ENCODE peak calls at places on chromosomes 6 and 20, in nine cellular contexts. E is PC-3, R is cardiac muscle cell, D is lower lobe of right lung, L is fibroblast of lung, O is A549, U is uterus, N is mucosa of descending colon, V is body of pancreas. J is an unnamed sample. For H3K4me1, the result is how much of the 10 kb centered on the place peaks cover.

GRCh38 chr6:25054469-25054868 is 118.7 kb upstream of the RIPOR2 start:
- DNase-seq in V (no peak), R (peak), N (no peak), D (no peak), L (peak), O (no peak), U (no peak), E (peak), J (no peak)

GRCh38 chr6:159086033-159086618 is 41.3 kb upstream of the TAGAP start:
- DNase-seq in R (no peak), D (no peak), U (no peak), E (no peak), O (no peak), N (no peak), V (no peak), L (no peak), J (no peak)

GRCh38 chr6:88381289-88381642 is 215.1 kb upstream of the CNR1 start:
- DNase-seq in U (no peak), V (no peak), E (no peak), L (no peak), R (no peak), D (no peak), O (no peak), N (no peak), J (no peak)

GRCh38 chr6:155126727-155127439 is 131.8 kb downstream of the TIAM2 start:
- DNase-seq in R (peak), N (no peak), U (no peak), V (no peak), E (peak), D (no peak), L (peak), O (peak), J (no peak)

GRCh38 chr20:47610247-47610944 is 108.7 kb downstream of the NCOA3 start:
- DNase-seq in V (no peak), E (peak), D (no peak), R (peak), L (peak), N (no peak), O (peak), U (peak), J (no peak)

GRCh38 chr6:52538252-52538905 is 38.5 kb downstream of the TRAM2 start:
- DNase-seq in V (no peak), D (no peak), E (no peak), R (no peak), O (no peak), N (no peak), L (no peak), U (no peak), J (no peak)

GRCh38 chr20:62573856-62574611 is 68.3 kb upstream of the SLCO4A1 start:
- DNase-seq in O (no peak), D (no peak), L (no peak), N (no peak), R (no peak), E (no peak), U (no peak), V (no peak), J (no peak)

GRCh38 chr6:169529931-169530761 is 171.7 kb downstream of the WDR27 start:
- DNase-seq in D (peak), R (peak), E (peak), U (peak), L (peak), O (peak), N (peak), V (peak), J (no peak)

GRCh38 chr6:25154034-25154596 is 125.1 kb upstream of the CARMIL1 start:
- DNase-seq in L (no peak), R (no peak), U (no peak), E (peak), V (no peak), N (no peak), D (no peak), O (no peak), J (no peak)

GRCh38 chr6:41200901-41201783 is at the start of gene TREML2:
- DNase-seq in U (no peak), N (peak), E (no peak), V (no peak), R (no peak), O (no peak), L (no peak), D (peak), J (no peak)

GRCh38 chr6:80502871-80503270 is 396.4 kb downstream of the BCKDHB start:
- DNase-seq in O (no peak), D (no peak), N (no peak), L (no peak), U (no peak), R (no peak), E (no peak), V (no peak), J (no peak)

GRCh38 chr20:44643596-44644383 is 7.7 kb downstream of the ADA start:
- DNase-seq in E (peak), D (peak), R (peak), N (peak), V (peak), O (peak), U (peak), L (peak), J (no peak)

GRCh38 chr6:80214436-80215022 is 108.1 kb downstream of the BCKDHB start:
- DNase-seq in V (peak), U (no peak), D (no peak), E (peak), O (peak), L (peak), N (no peak), R (peak), J (no peak)

GRCh38 chr6:106194949-106195919 is 109.1 kb downstream of the PRDM1 start:
- DNase-seq in V (no peak), E (peak), N (no peak), L (peak), U (no peak), D (no peak), O (no peak), R (peak), J (no peak)

GRCh38 chr6:61562098-61562497 is 723.9 kb downstream of the KHDRBS2 start:
- DNase-seq in U (no peak), N (no peak), E (no peak), L (no peak), V (no peak), D (no peak), O (no peak), R (no peak), J (no peak)

GRCh38 chr20:57509665-57510237 is 15.2 kb downstream of the CTCFL start:
- DNase-seq in R (peak), N (no peak), E (peak), V (no peak), L (no peak), O (peak), D (no peak), U (no peak), J (no peak)

GRCh38 chr20:63252157-63252780 is 2.0 kb downstream of the NKAIN4 start:
- DNase-seq in O (no peak), V (no peak), L (no peak), R (no peak), N (no peak), D (no peak), U (no peak), E (no peak), J (no peak)

GRCh38 chr6:110359554-110359953 is 1.4 kb upstream of the METTL24 start:
- DNase-seq in V (no peak), O (no peak), L (no peak), D (no peak), U (no peak), E (no peak), N (no peak), R (no peak), J (no peak)

GRCh38 chr20:8153281-8153908 is 21.3 kb downstream of the PLCB1 start:
- DNase-seq in D (no peak), R (peak), E (peak), N (no peak), O (no peak), L (peak), V (no peak), U (no peak), J (no peak)

GRCh38 chr6:77136086-77136485 is 327.2 kb downstream of the HTR1B start:
- DNase-seq in V (no peak), R (no peak), L (no peak), E (peak), D (no peak), U (no peak), N (no peak), O (no peak), J (no peak)

GRCh38 chr20:41475507-41475906 is 108.9 kb upstream of the EMILIN3 start:
- DNase-seq in N (no peak), O (no peak), E (no peak), R (peak), L (peak), V (no peak), D (no peak), U (no peak), J (no peak)

GRCh38 chr6:10237284-10238043 is 177.4 kb downstream of the TFAP2A start:
- DNase-seq in U (no peak), N (peak), L (no peak), D (no peak), E (peak), O (peak), R (no peak), V (no peak), J (no peak)

GRCh38 chr6:137878070-137878809 is 11.2 kb downstream of the TNFAIP3 start:
- DNase-seq in D (no peak), L (peak), U (no peak), O (no peak), V (no peak), R (no peak), N (no peak), E (no peak), J (no peak)
- H3K4me1 ChIP-seq in D (under half), L (under half), U (under half), O (under half), V (under half), R (under half), N (under half), E (under half), J (under half)

DNA sequence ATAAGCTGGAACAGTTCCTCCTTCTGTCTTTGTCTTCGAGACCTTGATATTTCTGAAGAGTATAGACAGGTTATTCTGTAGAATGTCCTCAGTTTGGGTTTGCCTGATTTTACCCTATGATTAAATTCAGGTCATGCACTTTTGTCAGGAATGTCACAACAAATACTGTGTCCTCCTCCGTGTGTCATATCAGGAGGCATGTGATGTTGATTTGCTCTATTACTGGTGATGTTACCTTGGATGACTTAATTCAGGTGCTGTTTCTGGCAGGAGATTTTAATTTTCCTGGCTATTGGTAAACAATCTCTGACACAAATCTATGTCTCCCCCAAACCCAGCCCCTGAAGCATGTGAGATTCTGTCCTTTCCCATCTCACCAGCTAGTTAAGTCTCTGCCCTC is 33.3 kb upstream of the CHMP4B start:
- DNase-seq in D (no peak), E (no peak), U (no peak), R (no peak), O (no peak), N (no peak), V (no peak), L (no peak), J (no peak)
- H3K4me1 ChIP-seq in D (under half), E (under half), U (under half), R (under half), O (under half), N (under half), V (under half), L (under half), J (under half)

GRCh38 chr6:43808412-43808811 is 38.4 kb downstream of the VEGFA start:
- DNase-seq in D (no peak), N (no peak), V (no peak), R (no peak), U (no peak), O (no peak), E (no peak), L (no peak), J (no peak)
- H3K4me1 ChIP-seq in D (half or more), N (under half), V (half or more), R (under half), U (under half), O (half or more), E (under half), L (under half), J (under half)

GRCh38 chr20:21397341-21398108 is at the start of gene NKX2-4:
- DNase-seq in N (no peak), U (no peak), O (no peak), E (no peak), V (no peak), D (no peak), L (no peak), R (no peak), J (no peak)
- H3K4me1 ChIP-seq in N (under half), U (under half), O (under half), E (under half), V (under half), D (under half), L (under half), R (under half), J (under half)

GRCh38 chr20:1122388-1123315 is 4.2 kb downstream of the PSMF1 start:
- DNase-seq in V (peak), U (no peak), D (peak), L (peak), E (peak), N (peak), R (peak), O (no peak), J (peak)
- H3K4me1 ChIP-seq in V (under half), U (under half), D (half or more), L (under half), E (under half), N (under half), R (under half), O (under half), J (under half)

J was measured in tibial artery.